ENCODE peak calls at places on chromosomes 16 and 17, in ten cellular contexts. S is fibroblast of mammary gland, C is pancreas, K is neural progenitor cell, O is PC-3, G is foreskin fibroblast, H is Panc1, Y is WTC11, Z is tibial artery, J is transverse colon. T is an unnamed sample.

GRCh38 chr16:66511615-66512500 is 38.1 kb downstream of the TK2 start:
- DNase-seq in K (peak), J (no peak), H (no peak), C (no peak), Z (no peak), Y (peak), O (peak), G (peak), S (peak), T (peak)

GRCh38 chr16:46918905-46919792 is 35.0 kb downstream of the GPT2 start:
- DNase-seq in G (no peak), Z (no peak), C (peak), Y (no peak), J (peak), H (no peak), K (peak), O (no peak), S (no peak), T (no peak)

GRCh38 chr16:27436065-27436464 is 34.1 kb downstream of the IL21R start:
- DNase-seq in C (no peak), G (no peak), S (no peak), O (no peak), J (no peak), K (no peak), H (no peak), Y (no peak), Z (no peak), T (no peak)

GRCh38 chr17:66533572-66533971 is 231.2 kb downstream of the PRKCA start:
- DNase-seq in S (peak), C (no peak), H (no peak), K (peak), J (no peak), O (no peak), Z (no peak), Y (peak), G (no peak), T (no peak)

GRCh38 chr17:34816806-34817205 is 144.5 kb downstream of the CCT6B start:
- DNase-seq in J (no peak), S (no peak), K (peak), H (no peak), O (no peak), G (no peak), Z (no peak), Y (peak), C (no peak), T (no peak)

GRCh38 chr16:770411-770810 is 9.9 kb downstream of the MSLN start:
- DNase-seq in C (peak), Y (no peak), O (no peak), S (no peak), K (no peak), J (no peak), Z (no peak), G (no peak), H (no peak), T (no peak)

GRCh38 chr17:57464191-57464864 is 208.0 kb downstream of the MSI2 start:
- DNase-seq in S (peak), K (no peak), H (no peak), C (no peak), Z (no peak), G (no peak), O (no peak), Y (no peak), J (no peak), T (no peak)

GRCh38 chr16:75323198-75323597 is 71.8 kb upstream of the BCAR1 start:
- DNase-seq in Z (no peak), K (no peak), G (no peak), C (no peak), S (no peak), H (no peak), O (peak), Y (no peak), J (no peak), T (no peak)

GRCh38 chr16:65967376-65967775 is 399.1 kb upstream of the CDH5 start:
- DNase-seq in Y (no peak), H (no peak), O (peak), G (no peak), K (no peak), S (peak), Z (no peak), J (no peak), C (no peak), T (no peak)

GRCh38 chr16:27315333-27316037 is 1.7 kb downstream of the IL4R start:
- DNase-seq in O (peak), Y (peak), Z (peak), G (peak), S (peak), C (no peak), K (peak), J (peak), H (no peak), T (peak)

DNA sequence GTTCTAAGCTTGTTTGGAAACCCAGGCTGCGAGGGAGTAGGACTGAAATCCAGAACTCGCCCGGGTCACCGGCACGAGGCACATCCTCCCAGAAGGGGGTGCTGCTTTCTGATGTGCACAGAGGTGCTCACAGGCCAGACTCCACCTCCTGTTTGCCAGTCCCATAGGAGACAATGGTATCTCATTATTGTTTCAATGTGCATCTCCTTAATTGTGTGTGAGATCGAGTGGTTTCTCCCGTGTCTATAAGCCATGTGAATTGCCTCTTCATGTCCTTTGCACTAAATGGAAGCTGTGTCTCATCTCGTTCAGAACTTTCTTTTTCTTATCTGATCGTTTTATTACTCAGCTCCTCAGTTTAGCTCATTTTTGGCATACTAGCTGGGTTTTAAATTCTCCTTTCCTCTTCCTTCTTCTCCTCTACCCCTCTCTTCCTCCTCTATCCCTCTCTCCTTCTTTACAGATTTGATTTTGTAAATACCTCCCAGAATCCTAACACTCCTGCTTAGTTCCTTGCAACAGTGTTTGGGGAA is 32.1 kb upstream of the PRKCB start:
- DNase-seq in Y (peak), G (peak), O (peak), J (peak), K (peak), C (no peak), S (peak), Z (peak), H (peak), T (peak)
- TF ChIP-seq CTCF in Y (peak), G (peak), O (peak), J (peak), K (peak), C (no peak), S (peak), Z (peak), H (peak), T (peak)

DNA sequence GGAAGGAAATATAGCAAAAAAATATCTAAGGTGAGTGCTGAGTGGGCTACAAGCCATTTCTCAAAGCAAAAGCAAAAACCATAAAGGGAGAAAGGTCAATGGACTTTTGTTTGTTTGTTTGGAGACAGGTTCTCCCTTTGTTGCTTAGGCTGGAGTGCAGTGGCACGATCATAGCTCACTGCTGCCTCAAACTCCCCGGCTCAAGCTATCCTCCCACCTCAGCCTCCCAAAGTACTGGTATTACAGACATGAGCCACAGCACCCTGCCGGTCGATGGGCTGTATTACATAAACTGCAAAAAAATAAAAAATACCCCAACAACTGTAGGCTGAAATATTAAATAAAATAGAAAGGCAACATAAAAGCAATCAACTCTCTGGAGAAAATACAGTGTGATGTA is 3.5 kb upstream of the RBBP6 start:
- DNase-seq in H (no peak), Z (no peak), K (no peak), J (no peak), Y (no peak), C (no peak), O (no peak), G (no peak), S (no peak), T (peak)
- TF ChIP-seq CTCF in H (no peak), Z (no peak), K (no peak), J (no peak), Y (no peak), C (no peak), O (no peak), G (no peak), S (peak), T (peak)

GRCh38 chr17:75854881-75855309 is 240 bp downstream of the WBP2 start:
- DNase-seq in C (peak), Y (no peak), H (no peak), G (no peak), Z (no peak), O (no peak), S (no peak), K (no peak), J (no peak), T (no peak)
- TF ChIP-seq CTCF in C (no peak), Y (no peak), H (no peak), G (no peak), Z (no peak), O (no peak), S (no peak), K (no peak), J (no peak), T (no peak)

GRCh38 chr16:89281829-89282228 is 64.3 kb downstream of the ZNF778 start:
- DNase-seq in C (no peak), J (no peak), S (no peak), H (no peak), G (no peak), K (no peak), O (no peak), Y (no peak), Z (no peak), T (no peak)
- TF ChIP-seq CTCF in C (no peak), J (no peak), S (no peak), H (no peak), G (no peak), K (no peak), O (no peak), Y (no peak), Z (no peak), T (no peak)

DNA sequence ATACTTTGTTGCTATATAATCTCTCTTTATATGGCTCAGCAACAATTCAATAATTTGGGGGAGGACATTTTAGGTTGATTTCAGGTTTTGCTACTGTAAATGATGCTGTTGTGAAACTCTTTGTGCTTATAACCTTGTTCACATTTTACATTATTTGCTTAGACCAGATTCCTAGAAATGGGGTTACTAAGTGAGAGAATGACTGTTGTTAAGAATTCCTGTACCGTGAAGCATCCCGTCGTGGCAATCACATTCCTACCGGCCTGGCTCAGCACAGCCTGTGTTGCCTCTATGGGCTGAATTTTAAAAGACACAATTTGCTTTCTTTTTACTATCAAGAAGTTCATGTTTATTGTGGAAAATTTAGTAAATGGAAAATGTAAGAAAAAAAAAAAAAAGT is 31.4 kb downstream of the B9D1 start:
- DNase-seq in J (no peak), S (peak), G (peak), Y (no peak), H (no peak), K (no peak), C (no peak), Z (no peak), O (no peak), T (no peak)
- TF ChIP-seq CTCF in J (no peak), S (no peak), G (no peak), Y (no peak), H (no peak), K (no peak), C (no peak), Z (no peak), O (no peak), T (no peak)

DNA sequence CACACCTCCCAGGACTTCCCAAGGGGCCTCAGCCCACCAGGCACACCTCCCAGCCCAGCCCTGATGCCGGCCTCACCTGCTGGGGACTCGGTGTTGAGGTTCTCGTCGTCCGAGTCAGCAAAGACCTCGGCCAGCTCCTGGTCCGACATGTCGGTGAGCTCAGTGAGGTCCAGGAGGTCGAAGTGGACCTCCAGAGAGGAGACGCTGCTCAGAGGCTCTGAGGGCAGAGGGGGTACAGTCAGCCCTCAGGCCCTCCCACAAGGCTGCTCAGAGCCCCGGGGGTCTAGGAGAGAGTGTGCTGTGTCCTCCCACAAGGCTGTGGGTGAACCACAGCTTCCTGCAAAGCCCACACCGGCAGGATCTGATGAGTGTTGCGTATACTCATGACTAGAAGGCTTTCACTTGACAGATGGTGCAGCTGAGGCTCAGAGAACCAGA is 10.5 kb downstream of the DBNDD1 start:
- DNase-seq in C (no peak), S (no peak), G (no peak), H (no peak), Y (no peak), K (no peak), O (no peak), Z (no peak), J (peak), T (no peak)
- TF ChIP-seq CTCF in C (no peak), S (no peak), G (no peak), H (no peak), Y (no peak), K (no peak), O (no peak), Z (no peak), J (no peak), T (no peak)

GRCh38 chr17:80474231-80474932 is 2.0 kb downstream of the NPTX1 start:
- DNase-seq in G (no peak), Y (no peak), O (peak), S (peak), J (no peak), Z (no peak), C (no peak), K (peak), H (no peak), T (no peak)
- TF ChIP-seq CTCF in G (no peak), Y (no peak), O (peak), S (no peak), J (no peak), Z (no peak), C (no peak), K (peak), H (no peak), T (no peak)

GRCh38 chr17:75978938-75979704 is at the start of the genes ACOX1 and TEN1:
- DNase-seq in H (peak), S (peak), K (peak), Z (peak), G (peak), C (peak), J (peak), O (peak), Y (peak), T (peak)
- TF ChIP-seq CTCF in H (no peak), S (peak), K (peak), Z (peak), G (peak), C (peak), J (peak), O (peak), Y (no peak), T (no peak)

DNA sequence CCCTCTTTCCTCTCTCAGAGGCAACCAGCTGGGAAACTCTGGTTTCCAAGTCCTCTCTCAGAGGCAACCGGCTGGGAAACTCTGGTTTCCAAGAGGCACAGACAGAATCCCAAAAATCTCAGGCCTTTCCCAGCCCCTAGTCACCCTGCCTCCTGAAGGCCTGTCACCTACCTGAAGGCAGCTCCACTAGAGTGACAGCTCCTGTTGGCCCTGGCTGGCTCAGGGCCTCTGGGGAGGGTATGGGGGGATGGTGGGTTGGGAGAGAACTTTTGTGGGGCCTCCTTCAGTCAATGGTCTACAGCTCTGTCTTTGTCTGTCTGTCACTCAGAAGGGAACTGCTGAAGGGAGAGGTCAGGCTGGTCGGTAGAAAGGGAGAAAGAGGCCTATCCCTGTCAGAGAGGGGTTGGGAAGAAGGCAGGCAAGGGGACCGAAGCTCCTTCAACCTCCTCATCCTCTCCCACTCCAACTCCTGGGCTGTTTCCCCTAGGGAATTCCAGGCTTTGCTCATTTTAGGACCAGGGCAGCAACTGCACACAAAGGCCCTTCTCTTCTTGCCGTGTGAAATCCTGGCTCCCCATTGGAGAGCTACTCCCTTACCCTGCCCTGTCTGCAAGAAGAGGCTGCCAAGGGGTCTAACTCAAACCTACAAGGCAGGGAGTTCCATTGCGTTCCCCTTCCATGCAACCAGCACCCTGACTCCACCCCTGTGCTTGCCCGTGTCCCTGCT is 23.6 kb downstream of the COPZ2 start:
- DNase-seq in Z (no peak), S (no peak), G (no peak), Y (no peak), C (no peak), O (no peak), K (peak), J (no peak), H (no peak), T (no peak)
- TF ChIP-seq CTCF in Z (no peak), S (no peak), G (no peak), Y (no peak), C (no peak), O (no peak), K (no peak), J (no peak), H (no peak), T (no peak)

T was measured in Calu3.